ENCODE peak calls at places on chromosomes 5 and 9, in eight cellular contexts. C, D, S, U, A, R, G and X are unnamed samples.

GRCh38 chr5:132663771-132664695 is 6.1 kb downstream of the IL13 start:
- DNase-seq in R (peak), D (no peak), S (no peak), U (no peak), C (no peak), A (no peak), G (no peak), X (no peak)

GRCh38 chr9:133144142-133144886 is 19.4 kb downstream of the GBGT1 start:
- DNase-seq in R (peak), G (peak), C (peak), D (peak), U (peak), A (peak), S (peak), X (peak)

GRCh38 chr5:61658592-61659008 is 326.5 kb downstream of the ZSWIM6 start:
- DNase-seq in G (no peak), R (peak), S (peak), U (peak), C (peak), A (peak), D (peak), X (peak)

GRCh38 chr9:121748080-121748479 is 96.6 kb downstream of the DAB2IP start:
- DNase-seq in R (no peak), G (no peak), U (no peak), A (no peak), D (no peak), S (peak), C (no peak), X (no peak)

GRCh38 chr5:15501057-15501791 is 1.2 kb downstream of the FBXL7 start:
- DNase-seq in C (peak), U (peak), S (peak), A (peak), R (no peak), D (peak), G (no peak), X (peak)

GRCh38 chr9:125434986-125435775 is 173.6 kb downstream of the GAPVD1 start:
- DNase-seq in A (no peak), D (no peak), U (no peak), S (no peak), G (no peak), R (no peak), C (no peak), X (no peak)

GRCh38 chr9:33315371-33315770 is 25.1 kb downstream of the NFX1 start:
- DNase-seq in R (no peak), D (no peak), C (no peak), U (no peak), S (no peak), A (no peak), G (no peak), X (no peak)

GRCh38 chr9:127562841-127563523 is 49.1 kb upstream of the STXBP1 start:
- DNase-seq in S (peak), C (no peak), D (no peak), A (peak), U (peak), G (no peak), R (no peak), X (no peak)

GRCh38 chr5:126471875-126472537 is 48.8 kb downstream of the GRAMD2B start:
- DNase-seq in A (no peak), D (no peak), U (no peak), C (no peak), G (no peak), R (no peak), S (peak), X (no peak)

GRCh38 chr5:154241021-154241420 is 50.5 kb downstream of the GALNT10 start:
- DNase-seq in C (no peak), R (no peak), D (no peak), A (no peak), G (no peak), S (no peak), U (no peak), X (no peak)

GRCh38 chr9:125189011-125189360 is 617 bp downstream of the PPP6C start:
- DNase-seq in S (no peak), G (no peak), R (peak), U (no peak), A (no peak), C (peak), D (peak), X (peak)

GRCh38 chr5:87650284-87650683 is 237.6 kb upstream of the CCNH start:
- DNase-seq in R (no peak), S (peak), C (no peak), G (no peak), U (no peak), A (no peak), D (no peak), X (no peak)

GRCh38 chr5:122849746-122850145 is 4.3 kb downstream of the SNX24 start:
- DNase-seq in R (no peak), C (no peak), G (no peak), D (no peak), U (no peak), A (peak), S (no peak), X (no peak)

GRCh38 chr9:78365979-78366697 is 69.2 kb downstream of the PSAT1 start:
- DNase-seq in R (no peak), A (peak), U (no peak), D (no peak), C (no peak), G (no peak), S (peak), X (no peak)

GRCh38 chr5:132254321-132254977 is 3.0 kb upstream of the PDLIM4 start:
- DNase-seq in C (no peak), A (peak), R (no peak), D (peak), S (no peak), U (no peak), G (no peak), X (no peak)

GRCh38 chr9:6708732-6709131 is 49.0 kb upstream of the KDM4C start:
- DNase-seq in R (no peak), A (no peak), G (no peak), D (no peak), S (no peak), U (no peak), C (no peak), X (no peak)

GRCh38 chr5:105688227-105688807 is 1982.4 kb downstream of the EFNA5 start:
- DNase-seq in G (no peak), R (no peak), U (no peak), S (no peak), A (no peak), D (no peak), C (no peak), X (no peak)

GRCh38 chr5:170499621-170500020 is 4.2 kb upstream of the KCNIP1 start:
- DNase-seq in C (no peak), S (no peak), R (no peak), U (no peak), D (no peak), A (no peak), G (no peak), X (no peak)

GRCh38 chr5:178883815-178884430 is 11.8 kb upstream of the ZFP2 start:
- DNase-seq in S (no peak), U (no peak), R (no peak), D (no peak), G (no peak), C (no peak), A (no peak), X (no peak)

GRCh38 chr5:123719004-123719403 is 207.0 kb downstream of the CSNK1G3 start:
- DNase-seq in C (no peak), A (peak), S (peak), U (no peak), G (no peak), R (no peak), D (no peak), X (no peak)

GRCh38 chr9:11868795-11869194 is 824.4 kb upstream of the TYRP1 start:
- DNase-seq in G (no peak), D (no peak), S (no peak), C (no peak), R (no peak), A (no peak), U (no peak), X (no peak)

GRCh38 chr9:23769307-23769935 is 56.6 kb downstream of the ELAVL2 start:
- DNase-seq in G (no peak), S (peak), D (no peak), A (no peak), U (no peak), R (no peak), C (no peak), X (no peak)

GRCh38 chr9:2837915-2838314 is 6.0 kb downstream of the PUM3 start:
- DNase-seq in S (peak), G (no peak), R (no peak), A (peak), C (no peak), U (peak), D (no peak), X (no peak)
- TF ChIP-seq CTCF in S (no peak), G (no peak), R (peak), A (peak), C (no peak), U (peak), D (peak), X (no peak)

GRCh38 chr5:69364414-69364813 is 4.9 kb downstream of the AK6 start:
- DNase-seq in R (no peak), S (peak), D (no peak), C (no peak), U (peak), G (no peak), A (peak), X (no peak)
- TF ChIP-seq CTCF in R (peak), S (peak), D (peak), C (peak), U (peak), G (no peak), A (peak), X (peak)

DNA sequence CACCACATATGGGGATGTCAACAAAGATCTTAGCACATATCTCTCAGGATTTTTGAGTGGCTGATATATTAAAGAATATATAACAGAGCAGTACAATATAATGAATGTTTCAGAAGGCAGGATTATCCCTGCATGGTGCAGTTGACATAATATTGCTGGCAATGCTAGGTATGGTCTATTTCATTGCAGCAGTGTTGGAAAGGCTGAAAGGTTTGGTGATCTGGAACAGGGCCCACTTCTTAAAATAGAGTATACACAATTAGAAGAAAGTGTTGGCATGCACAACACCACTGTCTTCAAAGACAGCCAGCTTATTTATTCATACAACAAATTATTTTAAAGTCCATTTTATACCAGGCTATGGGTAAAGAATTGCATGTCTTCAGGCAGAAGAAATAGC is 44.5 kb downstream of the GRIN3A start:
- DNase-seq in S (no peak), A (no peak), G (no peak), D (no peak), U (no peak), C (no peak), R (no peak), X (no peak)
- TF ChIP-seq CTCF in S (no peak), A (no peak), G (no peak), D (no peak), U (no peak), C (no peak), R (no peak), X (no peak)

DNA sequence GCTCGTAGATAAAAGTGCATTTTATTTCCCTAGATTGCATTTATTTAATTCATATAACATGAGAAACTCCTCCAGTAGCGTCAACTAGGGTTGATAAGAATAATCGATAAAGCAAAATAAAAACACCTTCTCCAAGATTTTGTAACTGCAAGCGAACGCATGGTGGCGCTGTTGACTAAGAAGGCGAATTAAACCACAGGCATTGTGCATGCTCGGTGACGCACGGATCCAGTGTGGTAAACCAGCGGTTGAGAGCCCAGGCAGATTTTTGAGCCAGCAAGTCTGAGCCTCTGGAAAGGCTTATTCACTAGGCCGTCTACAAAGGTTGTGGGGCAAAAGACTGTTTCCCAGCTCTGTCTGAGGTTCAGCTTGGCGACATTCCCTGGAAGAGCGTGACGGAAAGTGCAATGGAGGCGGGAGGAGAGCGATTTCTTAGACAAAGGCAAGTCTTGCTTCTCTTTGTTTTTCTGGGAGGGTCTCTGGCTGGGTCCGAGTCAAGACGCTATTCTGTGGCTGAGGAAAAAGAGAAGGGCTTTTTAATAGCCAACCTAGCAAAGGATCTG is at the start of gene PCDHB3:
- DNase-seq in R (no peak), A (peak), D (peak), S (peak), G (no peak), C (peak), U (no peak), X (no peak)
- TF ChIP-seq CTCF in R (peak), A (no peak), D (peak), S (peak), G (no peak), C (peak), U (no peak), X (no peak)

GRCh38 chr5:142609142-142609541 is 76.7 kb downstream of the FGF1 start:
- DNase-seq in A (no peak), C (no peak), R (no peak), U (no peak), D (no peak), G (no peak), S (no peak), X (no peak)
- TF ChIP-seq CTCF in A (no peak), C (no peak), R (no peak), U (no peak), D (no peak), G (no peak), S (no peak), X (no peak)

GRCh38 chr5:139473565-139473964 is 2.8 kb downstream of the SMIM33 start:
- DNase-seq in D (no peak), U (no peak), G (no peak), C (no peak), S (peak), A (peak), R (no peak), X (no peak)
- TF ChIP-seq CTCF in D (no peak), U (no peak), G (no peak), C (no peak), S (no peak), A (no peak), R (no peak), X (no peak)

GRCh38 chr5:92916036-92916435 is 665.0 kb downstream of the NR2F1-AS1 start:
- DNase-seq in D (no peak), G (no peak), A (peak), C (no peak), S (peak), U (no peak), R (no peak), X (no peak)
- TF ChIP-seq CTCF in D (peak), G (no peak), A (peak), C (no peak), S (peak), U (peak), R (no peak), X (no peak)

GRCh38 chr9:108636023-108636422 is 219.8 kb downstream of the ACTL7B start:
- DNase-seq in G (no peak), U (no peak), A (no peak), D (no peak), C (no peak), R (no peak), S (no peak), X (no peak)
- TF ChIP-seq CTCF in G (no peak), U (no peak), A (no peak), D (no peak), C (no peak), R (no peak), S (no peak), X (no peak)

GRCh38 chr5:59491944-59492343 is 401.6 kb downstream of the PDE4D start:
- DNase-seq in A (no peak), G (no peak), C (no peak), R (no peak), U (no peak), D (no peak), S (no peak), X (no peak)

GRCh38 chr5:59500014-59500413 is 393.5 kb downstream of the PDE4D start:
- DNase-seq in S (no peak), U (no peak), R (no peak), G (no peak), D (no peak), C (no peak), A (no peak), X (no peak)

DNA sequence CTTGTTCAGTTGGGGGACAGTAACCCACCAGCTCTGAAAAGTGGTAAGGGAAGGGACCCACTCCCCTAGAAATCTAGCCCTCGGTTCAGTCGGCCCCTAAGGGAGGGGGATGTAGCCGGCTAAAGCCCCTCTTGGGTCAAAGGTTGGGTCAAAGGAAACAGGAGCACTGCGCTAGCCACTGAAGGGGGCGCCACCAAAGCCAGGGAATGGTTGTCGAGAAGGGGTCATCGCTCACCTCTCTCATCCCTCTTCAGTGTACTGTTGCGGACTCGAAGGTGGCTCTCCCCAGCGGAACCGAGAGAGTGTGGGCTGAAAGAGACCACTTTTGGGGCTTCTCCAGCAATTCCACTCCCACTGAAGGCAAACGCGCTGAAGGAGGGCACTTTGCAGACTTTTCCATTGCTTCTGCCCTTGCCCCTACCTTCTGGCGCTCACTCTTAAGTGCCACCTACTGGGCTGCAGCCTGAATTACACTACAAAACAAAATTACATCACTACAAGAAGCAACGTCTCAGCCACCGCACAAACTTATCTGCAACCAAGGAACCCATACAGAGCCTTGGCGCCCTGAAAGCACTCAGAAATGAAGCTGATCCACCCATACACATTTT is 396.9 kb downstream of the PDE4D start:
- DNase-seq in U (no peak), A (peak), C (peak), G (no peak), D (no peak), S (peak), R (no peak), X (peak)
- TF ChIP-seq CTCF in U (peak), A (peak), C (peak), G (no peak), D (peak), S (peak), R (peak), X (no peak)